ENCODE peak calls at places on chromosomes 12 and 14, in ten cellular contexts. One of them, this sample, is unnamed.

GRCh38 chr14:75479770-75480600 is 42.3 kb upstream of the BATF start:
- DNase-seq in astrocyte of the cerebellum: no peak
- DNase-seq in GM13977: peak; percentile 59
- DNase-seq in glutamatergic neuron: no peak
- DNase-seq in foreskin keratinocyte: no peak
- DNase-seq in astrocyte of the spinal cord: no peak
- DNase-seq in lower lobe of right lung: no peak
- DNase-seq in activated B cell treated with CpG ODN at 0.5 μM for 24 hours: no peak
- DNase-seq in AG04450: no peak
- DNase-seq in breast epithelium: no peak
- DNase-seq in this sample: no peak

GRCh38 chr14:55448146-55448614 is 7.8 kb upstream of the TBPL2 start:
- DNase-seq in activated B cell treated with CpG ODN at 0.5 μM for 24 hours: no peak
- DNase-seq in glutamatergic neuron: no peak
- DNase-seq in GM13977: no peak
- DNase-seq in lower lobe of right lung: no peak
- DNase-seq in astrocyte of the spinal cord: peak; percentile 94
- DNase-seq in breast epithelium: no peak
- DNase-seq in foreskin keratinocyte: peak; percentile 98
- DNase-seq in AG04450: peak; percentile 89
- DNase-seq in astrocyte of the cerebellum: peak; percentile 90
- DNase-seq in this sample: no peak

GRCh38 chr12:90808568-90808967 is 146.4 kb downstream of the CCER1 start:
- DNase-seq in AG04450: no peak
- DNase-seq in breast epithelium: no peak
- DNase-seq in glutamatergic neuron: no peak
- DNase-seq in GM13977: no peak
- DNase-seq in astrocyte of the cerebellum: no peak
- DNase-seq in activated B cell treated with CpG ODN at 0.5 μM for 24 hours: no peak
- DNase-seq in lower lobe of right lung: no peak
- DNase-seq in foreskin keratinocyte: no peak
- DNase-seq in astrocyte of the spinal cord: no peak
- DNase-seq in this sample: no peak

GRCh38 chr12:62113366-62114011 is 146.7 kb upstream of the USP15 start:
- DNase-seq in astrocyte of the spinal cord: no peak
- DNase-seq in foreskin keratinocyte: no peak
- DNase-seq in AG04450: no peak
- DNase-seq in breast epithelium: no peak
- DNase-seq in GM13977: no peak
- DNase-seq in lower lobe of right lung: no peak
- DNase-seq in activated B cell treated with CpG ODN at 0.5 μM for 24 hours: no peak
- DNase-seq in astrocyte of the cerebellum: no peak
- DNase-seq in glutamatergic neuron: no peak
- DNase-seq in this sample: no peak

GRCh38 chr14:31263485-31264133 is 56.0 kb upstream of the HECTD1 start:
- DNase-seq in astrocyte of the spinal cord: peak; percentile 99
- DNase-seq in breast epithelium: no peak
- DNase-seq in foreskin keratinocyte: peak; percentile 98
- DNase-seq in glutamatergic neuron: no peak
- DNase-seq in astrocyte of the cerebellum: peak; percentile 99
- DNase-seq in GM13977: no peak
- DNase-seq in activated B cell treated with CpG ODN at 0.5 μM for 24 hours: no peak
- DNase-seq in AG04450: peak; percentile 99
- DNase-seq in lower lobe of right lung: no peak
- DNase-seq in this sample: no peak

GRCh38 chr12:104049278-104050257 is at the start of gene GLT8D2:
- DNase-seq in activated B cell treated with CpG ODN at 0.5 μM for 24 hours: no peak
- DNase-seq in astrocyte of the spinal cord: peak; percentile 84
- DNase-seq in GM13977: no peak
- DNase-seq in lower lobe of right lung: peak; percentile 56
- DNase-seq in foreskin keratinocyte: no peak
- DNase-seq in astrocyte of the cerebellum: peak; percentile 44
- DNase-seq in AG04450: peak; percentile 64
- DNase-seq in glutamatergic neuron: peak; percentile 34
- DNase-seq in breast epithelium: peak; percentile 56
- DNase-seq in this sample: no peak

GRCh38 chr12:68932123-68932700 is 759 bp downstream of the CPM start:
- DNase-seq in AG04450: no peak
- DNase-seq in lower lobe of right lung: no peak
- DNase-seq in astrocyte of the spinal cord: no peak
- DNase-seq in astrocyte of the cerebellum: no peak
- DNase-seq in GM13977: peak; percentile 37
- DNase-seq in glutamatergic neuron: no peak
- DNase-seq in activated B cell treated with CpG ODN at 0.5 μM for 24 hours: no peak
- DNase-seq in breast epithelium: no peak
- DNase-seq in foreskin keratinocyte: no peak
- DNase-seq in this sample: no peak

GRCh38 chr12:91986084-91986483 is 159.6 kb downstream of the BTG1 start:
- DNase-seq in astrocyte of the spinal cord: no peak
- DNase-seq in lower lobe of right lung: no peak
- DNase-seq in GM13977: no peak
- DNase-seq in AG04450: no peak
- DNase-seq in foreskin keratinocyte: no peak
- DNase-seq in glutamatergic neuron: no peak
- DNase-seq in breast epithelium: no peak
- DNase-seq in activated B cell treated with CpG ODN at 0.5 μM for 24 hours: no peak
- DNase-seq in astrocyte of the cerebellum: peak; percentile 28
- DNase-seq in this sample: no peak

GRCh38 chr14:63542231-63542999 is 762 bp downstream of the PPP2R5E start:
- DNase-seq in GM13977: no peak
- DNase-seq in lower lobe of right lung: peak; percentile 62
- DNase-seq in breast epithelium: peak; percentile 54
- DNase-seq in foreskin keratinocyte: no peak
- DNase-seq in astrocyte of the cerebellum: no peak
- DNase-seq in activated B cell treated with CpG ODN at 0.5 μM for 24 hours: no peak
- DNase-seq in astrocyte of the spinal cord: no peak
- DNase-seq in AG04450: no peak
- DNase-seq in glutamatergic neuron: peak; percentile 53
- DNase-seq in this sample: no peak

GRCh38 chr14:65104791-65105190 is 2.5 kb upstream of the MAX start:
- DNase-seq in foreskin keratinocyte: no peak
- DNase-seq in astrocyte of the spinal cord: no peak
- DNase-seq in breast epithelium: no peak
- DNase-seq in astrocyte of the cerebellum: no peak
- DNase-seq in GM13977: no peak
- DNase-seq in activated B cell treated with CpG ODN at 0.5 μM for 24 hours: no peak
- DNase-seq in AG04450: no peak
- DNase-seq in lower lobe of right lung: no peak
- DNase-seq in glutamatergic neuron: no peak
- DNase-seq in this sample: no peak

GRCh38 chr14:65100905-65101541 is 1.3 kb downstream of the MAX start:
- DNase-seq in activated B cell treated with CpG ODN at 0.5 μM for 24 hours: no peak
- DNase-seq in breast epithelium: no peak
- DNase-seq in lower lobe of right lung: no peak
- DNase-seq in AG04450: no peak
- DNase-seq in glutamatergic neuron: no peak
- DNase-seq in astrocyte of the cerebellum: no peak
- DNase-seq in astrocyte of the spinal cord: no peak
- DNase-seq in foreskin keratinocyte: no peak
- DNase-seq in GM13977: no peak
- DNase-seq in this sample: no peak

GRCh38 chr14:65101631-65102440 is 481 bp downstream of the MAX start:
- DNase-seq in glutamatergic neuron: peak; percentile 38
- DNase-seq in foreskin keratinocyte: no peak
- DNase-seq in astrocyte of the cerebellum: no peak
- DNase-seq in lower lobe of right lung: peak; percentile 58
- DNase-seq in AG04450: no peak
- DNase-seq in breast epithelium: no peak
- DNase-seq in GM13977: no peak
- DNase-seq in activated B cell treated with CpG ODN at 0.5 μM for 24 hours: peak; percentile 39
- DNase-seq in astrocyte of the spinal cord: no peak
- DNase-seq in this sample: no peak

GRCh38 chr14:65102441-65103149 is at the start of gene MAX:
- DNase-seq in GM13977: peak; percentile 97
- DNase-seq in astrocyte of the cerebellum: peak; percentile 98
- DNase-seq in glutamatergic neuron: peak; percentile 97
- DNase-seq in lower lobe of right lung: peak; percentile 99
- DNase-seq in breast epithelium: peak; percentile 98
- DNase-seq in AG04450: peak; percentile 96
- DNase-seq in activated B cell treated with CpG ODN at 0.5 μM for 24 hours: peak; percentile 92
- DNase-seq in astrocyte of the spinal cord: peak; percentile 99
- DNase-seq in foreskin keratinocyte: peak; percentile 91
- DNase-seq in this sample: peak; percentile 79

DNA sequence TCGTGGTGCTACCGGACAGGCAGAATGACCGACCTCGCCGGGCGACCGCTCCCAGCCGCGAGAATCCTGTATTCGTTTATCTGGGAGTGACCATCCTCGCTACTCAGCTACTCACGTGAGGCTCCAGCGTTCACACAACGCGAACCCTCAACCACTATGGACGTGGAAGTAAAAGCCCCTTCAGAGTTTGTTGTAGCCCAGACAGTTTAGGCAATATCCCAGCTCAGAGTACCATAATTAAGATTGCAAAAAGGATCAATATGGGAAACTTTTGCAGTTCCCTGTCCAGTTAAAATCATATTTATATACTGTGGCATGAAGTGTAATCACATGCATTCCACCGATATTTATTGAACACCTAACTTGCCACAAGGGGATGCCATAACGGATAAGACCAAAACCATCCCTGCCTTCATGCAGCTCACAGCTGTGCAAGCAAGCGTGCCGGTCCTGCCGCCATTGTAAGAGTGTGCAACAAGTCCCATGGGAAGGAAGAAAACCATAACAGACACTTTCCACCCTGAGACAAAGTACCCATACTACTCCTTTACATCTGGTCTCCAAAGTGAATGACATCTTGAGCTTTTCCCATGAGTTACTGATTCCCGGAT is 938 bp upstream of the MAX start:
- DNase-seq in AG04450: no peak
- DNase-seq in lower lobe of right lung: no peak
- DNase-seq in activated B cell treated with CpG ODN at 0.5 μM for 24 hours: no peak
- DNase-seq in astrocyte of the cerebellum: no peak
- DNase-seq in glutamatergic neuron: peak; percentile 39
- DNase-seq in breast epithelium: no peak
- DNase-seq in foreskin keratinocyte: peak; percentile 9
- DNase-seq in GM13977: no peak
- DNase-seq in astrocyte of the spinal cord: no peak
- DNase-seq in this sample: no peak
- TF ChIP-seq CTCF in AG04450: peak; percentile 15
- TF ChIP-seq CTCF in lower lobe of right lung: no peak
- TF ChIP-seq CTCF in activated B cell treated with CpG ODN at 0.5 μM for 24 hours: no peak
- TF ChIP-seq CTCF in astrocyte of the cerebellum: peak; percentile 21
- TF ChIP-seq CTCF in glutamatergic neuron: no peak
- TF ChIP-seq CTCF in breast epithelium: no peak
- TF ChIP-seq CTCF in foreskin keratinocyte: peak; percentile 42
- TF ChIP-seq CTCF in GM13977: peak; percentile 26
- TF ChIP-seq CTCF in astrocyte of the spinal cord: peak; percentile 5
- TF ChIP-seq CTCF in this sample: peak; percentile 45

DNA sequence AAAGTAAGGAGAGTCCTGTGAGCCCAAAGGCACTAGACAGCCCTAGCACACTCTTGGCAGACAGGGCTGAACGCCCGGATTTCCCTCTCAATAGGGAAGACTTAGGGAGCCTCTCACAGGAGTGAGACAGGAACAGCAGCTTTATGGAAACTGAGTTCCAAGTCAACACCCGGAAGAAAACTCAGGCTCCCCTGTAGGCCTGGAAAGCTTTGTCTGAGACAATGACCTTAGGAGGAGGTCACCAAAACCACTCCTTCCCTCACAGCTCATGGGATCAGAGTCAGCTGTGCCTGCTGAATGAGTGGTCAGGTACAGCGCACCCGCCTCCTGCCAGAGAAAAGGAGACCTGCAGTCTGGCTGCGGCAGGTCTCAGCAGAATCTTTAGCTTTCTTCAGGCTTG is 229.5 kb downstream of the CACNA1C start:
- DNase-seq in foreskin keratinocyte: no peak
- DNase-seq in lower lobe of right lung: no peak
- DNase-seq in GM13977: no peak
- DNase-seq in breast epithelium: no peak
- DNase-seq in astrocyte of the cerebellum: no peak
- DNase-seq in AG04450: no peak
- DNase-seq in astrocyte of the spinal cord: no peak
- DNase-seq in activated B cell treated with CpG ODN at 0.5 μM for 24 hours: no peak
- DNase-seq in glutamatergic neuron: no peak
- DNase-seq in this sample: no peak
- TF ChIP-seq CTCF in foreskin keratinocyte: no peak
- TF ChIP-seq CTCF in lower lobe of right lung: no peak
- TF ChIP-seq CTCF in GM13977: no peak
- TF ChIP-seq CTCF in breast epithelium: no peak
- TF ChIP-seq CTCF in astrocyte of the cerebellum: peak; percentile 15
- TF ChIP-seq CTCF in AG04450: no peak
- TF ChIP-seq CTCF in astrocyte of the spinal cord: peak; percentile 7
- TF ChIP-seq CTCF in activated B cell treated with CpG ODN at 0.5 μM for 24 hours: no peak
- TF ChIP-seq CTCF in glutamatergic neuron: no peak
- TF ChIP-seq CTCF in this sample: peak; percentile 51

GRCh38 chr14:100904307-100905019 is 941 bp upstream of the RTL1 start:
- DNase-seq in glutamatergic neuron: peak; percentile 77
- DNase-seq in astrocyte of the cerebellum: no peak
- DNase-seq in GM13977: peak; percentile 4
- DNase-seq in AG04450: no peak
- DNase-seq in activated B cell treated with CpG ODN at 0.5 μM for 24 hours: no peak
- DNase-seq in astrocyte of the spinal cord: no peak
- DNase-seq in breast epithelium: no peak
- DNase-seq in lower lobe of right lung: peak; percentile 30
- DNase-seq in foreskin keratinocyte: no peak
- DNase-seq in this sample: no peak

GRCh38 chr14:100902295-100902694 is 1.2 kb downstream of the RTL1 start:
- DNase-seq in AG04450: no peak
- DNase-seq in GM13977: peak; percentile 18
- DNase-seq in astrocyte of the cerebellum: no peak
- DNase-seq in activated B cell treated with CpG ODN at 0.5 μM for 24 hours: no peak
- DNase-seq in astrocyte of the spinal cord: no peak
- DNase-seq in glutamatergic neuron: no peak
- DNase-seq in foreskin keratinocyte: no peak
- DNase-seq in lower lobe of right lung: no peak
- DNase-seq in breast epithelium: no peak
- DNase-seq in this sample: no peak

GRCh38 chr14:100901391-100902183 is 1.9 kb downstream of the RTL1 start:
- DNase-seq in activated B cell treated with CpG ODN at 0.5 μM for 24 hours: no peak
- DNase-seq in astrocyte of the cerebellum: no peak
- DNase-seq in foreskin keratinocyte: no peak
- DNase-seq in glutamatergic neuron: peak; percentile 47
- DNase-seq in astrocyte of the spinal cord: no peak
- DNase-seq in breast epithelium: peak; percentile 37
- DNase-seq in lower lobe of right lung: peak; percentile 38
- DNase-seq in AG04450: no peak
- DNase-seq in GM13977: peak; percentile 10
- DNase-seq in this sample: no peak

GRCh38 chr14:100903672-100904185 is at the start of gene RTL1:
- DNase-seq in lower lobe of right lung: no peak
- DNase-seq in astrocyte of the spinal cord: no peak
- DNase-seq in GM13977: peak; percentile 7
- DNase-seq in glutamatergic neuron: no peak
- DNase-seq in breast epithelium: peak; percentile 46
- DNase-seq in foreskin keratinocyte: no peak
- DNase-seq in AG04450: no peak
- DNase-seq in astrocyte of the cerebellum: no peak
- DNase-seq in activated B cell treated with CpG ODN at 0.5 μM for 24 hours: no peak
- DNase-seq in this sample: no peak

GRCh38 chr14:100902792-100903191 is 730 bp downstream of the RTL1 start:
- DNase-seq in lower lobe of right lung: no peak
- DNase-seq in breast epithelium: peak; percentile 15
- DNase-seq in astrocyte of the cerebellum: no peak
- DNase-seq in glutamatergic neuron: no peak
- DNase-seq in foreskin keratinocyte: no peak
- DNase-seq in AG04450: no peak
- DNase-seq in astrocyte of the spinal cord: no peak
- DNase-seq in GM13977: no peak
- DNase-seq in activated B cell treated with CpG ODN at 0.5 μM for 24 hours: no peak
- DNase-seq in this sample: no peak
- TF ChIP-seq CTCF in lower lobe of right lung: no peak
- TF ChIP-seq CTCF in breast epithelium: no peak
- TF ChIP-seq CTCF in astrocyte of the cerebellum: no peak
- TF ChIP-seq CTCF in glutamatergic neuron: no peak
- TF ChIP-seq CTCF in foreskin keratinocyte: no peak
- TF ChIP-seq CTCF in AG04450: no peak
- TF ChIP-seq CTCF in astrocyte of the spinal cord: no peak
- TF ChIP-seq CTCF in GM13977: no peak
- TF ChIP-seq CTCF in activated B cell treated with CpG ODN at 0.5 μM for 24 hours: no peak
- TF ChIP-seq CTCF in this sample: no peak

GRCh38 chr12:41663487-41664258 is 475.6 kb downstream of the PDZRN4 start:
- DNase-seq in AG04450: no peak
- DNase-seq in breast epithelium: no peak
- DNase-seq in astrocyte of the spinal cord: peak; percentile 22
- DNase-seq in lower lobe of right lung: no peak
- DNase-seq in foreskin keratinocyte: no peak
- DNase-seq in astrocyte of the cerebellum: peak; percentile 27
- DNase-seq in glutamatergic neuron: no peak
- DNase-seq in GM13977: no peak
- DNase-seq in activated B cell treated with CpG ODN at 0.5 μM for 24 hours: no peak
- DNase-seq in this sample: no peak
- TF ChIP-seq CTCF in AG04450: peak; percentile 61
- TF ChIP-seq CTCF in breast epithelium: no peak
- TF ChIP-seq CTCF in astrocyte of the spinal cord: peak; percentile 36
- TF ChIP-seq CTCF in lower lobe of right lung: peak; percentile 44
- TF ChIP-seq CTCF in foreskin keratinocyte: peak; percentile 63
- TF ChIP-seq CTCF in astrocyte of the cerebellum: peak; percentile 54
- TF ChIP-seq CTCF in glutamatergic neuron: peak; percentile 69
- TF ChIP-seq CTCF in GM13977: no peak
- TF ChIP-seq CTCF in activated B cell treated with CpG ODN at 0.5 μM for 24 hours: no peak
- TF ChIP-seq CTCF in this sample: peak; percentile 37

This sample was measured in D721Med.